ENCODE peak calls at places on chromosomes 1 and 21, in four cellular contexts. U is K562, M is HepG2, B is SK-N-SH. Q is an unnamed sample.
A peak's percentile ranks its signal among the peaks of the same experiment; 100 is the strongest.

GRCh38 chr1:204565617-204566582 is 49.7 kb downstream of the MDM4 start:
- DNase-seq in B (peak; percentile 89), U (peak; percentile 90), M (peak; percentile 63), Q (peak; percentile 25)

GRCh38 chr1:40064797-40065492 is 24.4 kb downstream of the CAP1 start:
- DNase-seq in M (no peak), U (no peak), B (no peak), Q (no peak)

GRCh38 chr1:46485564-46486431 is 3.8 kb upstream of the DMBX1 start:
- DNase-seq in U (no peak), M (no peak), B (peak; percentile 58), Q (no peak)

GRCh38 chr1:66998972-66999371 is 55.0 kb downstream of the SLC35D1 start:
- DNase-seq in B (no peak), U (no peak), M (no peak), Q (no peak)

GRCh38 chr1:65041014-65041413 is 74.7 kb upstream of the JAK1 start:
- DNase-seq in B (no peak), U (no peak), M (no peak), Q (no peak)

GRCh38 chr1:67674260-67675011 is 10.6 kb upstream of the GADD45A start:
- DNase-seq in U (no peak), M (no peak), B (peak; percentile 75), Q (no peak)

GRCh38 chr1:204983121-204983520 is 59.9 kb upstream of the CNTN2 start:
- DNase-seq in B (no peak), U (no peak), M (no peak), Q (no peak)

GRCh38 chr1:7961199-7962010 is at the start of gene PARK7:
- DNase-seq in M (peak; percentile 96), B (peak; percentile 99), U (peak; percentile 99), Q (peak; percentile 100)

GRCh38 chr1:178451529-178451928 is 45.2 kb downstream of the CLEC20A start:
- DNase-seq in M (no peak), B (no peak), U (no peak), Q (no peak)

GRCh38 chr1:46721806-46722205 is 2.9 kb upstream of the EFCAB14 start:
- DNase-seq in U (peak; percentile 27), B (no peak), M (no peak), Q (no peak)

GRCh38 chr1:109282497-109282951 is 421 bp downstream of the PSRC1 start:
- DNase-seq in B (no peak), U (no peak), M (no peak), Q (no peak)

GRCh38 chr1:156706647-156707008 is 1.2 kb upstream of the CRABP2 start:
- DNase-seq in B (no peak), U (no peak), M (no peak), Q (no peak)

GRCh38 chr21:41878831-41879189 is 334 bp downstream of the PRDM15 start:
- DNase-seq in U (peak; percentile 92), M (peak; percentile 45), B (peak; percentile 93), Q (peak; percentile 79)

GRCh38 chr1:29749021-29749420 is 512.7 kb downstream of the PTPRU start:
- DNase-seq in B (no peak), M (no peak), U (no peak), Q (no peak)

GRCh38 chr1:31013187-31013864 is 52.2 kb downstream of the PUM1 start:
- DNase-seq in B (no peak), M (peak; percentile 12), U (no peak), Q (no peak)

GRCh38 chr1:58802640-58803476 is 19.0 kb upstream of the JUN start:
- DNase-seq in U (no peak), B (no peak), M (no peak), Q (no peak)
- TF ChIP-seq GABPA in U (no peak), B (no peak), M (no peak), Q (no peak)

GRCh38 chr21:38321568-38321967 is 64.8 kb downstream of the KCNJ15 start:
- DNase-seq in U (no peak), M (no peak), B (no peak), Q (no peak)

GRCh38 chr21:38319781-38320180 is 63.0 kb downstream of the KCNJ15 start:
- DNase-seq in B (no peak), U (no peak), M (no peak), Q (no peak)

GRCh38 chr21:38323721-38324591 is 67.2 kb downstream of the KCNJ15 start:
- DNase-seq in U (no peak), B (no peak), M (no peak), Q (no peak)

GRCh38 chr21:38325216-38325615 is 68.4 kb downstream of the KCNJ15 start:
- DNase-seq in M (no peak), B (no peak), U (no peak), Q (no peak)

DNA sequence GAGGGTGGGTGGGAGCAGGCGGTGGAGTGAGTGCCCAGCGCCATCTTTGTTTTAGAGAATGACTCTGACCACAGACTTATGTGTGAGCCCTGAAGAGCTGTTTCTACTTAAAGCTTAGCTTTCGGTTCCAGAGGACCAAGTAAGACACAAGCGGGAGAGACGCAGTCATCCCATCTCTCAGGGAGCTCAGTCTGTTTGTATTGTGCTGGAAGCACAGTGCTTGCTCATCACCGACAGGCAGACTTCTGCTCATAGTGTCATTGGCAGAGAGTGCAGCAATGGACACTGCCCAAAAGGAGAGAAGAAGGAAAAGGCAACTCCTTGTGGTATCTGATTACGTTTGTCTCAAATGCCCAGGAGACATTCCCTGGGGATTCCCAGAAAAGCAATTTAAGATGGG is 65.8 kb downstream of the KCNJ15 start:
- DNase-seq in U (no peak), M (no peak), B (no peak), Q (no peak)
- H3K27ac ChIP-seq in U (no peak overlapping the region), M (no peak overlapping the region), B (no peak overlapping the region), Q (no peak overlapping the region)

DNA sequence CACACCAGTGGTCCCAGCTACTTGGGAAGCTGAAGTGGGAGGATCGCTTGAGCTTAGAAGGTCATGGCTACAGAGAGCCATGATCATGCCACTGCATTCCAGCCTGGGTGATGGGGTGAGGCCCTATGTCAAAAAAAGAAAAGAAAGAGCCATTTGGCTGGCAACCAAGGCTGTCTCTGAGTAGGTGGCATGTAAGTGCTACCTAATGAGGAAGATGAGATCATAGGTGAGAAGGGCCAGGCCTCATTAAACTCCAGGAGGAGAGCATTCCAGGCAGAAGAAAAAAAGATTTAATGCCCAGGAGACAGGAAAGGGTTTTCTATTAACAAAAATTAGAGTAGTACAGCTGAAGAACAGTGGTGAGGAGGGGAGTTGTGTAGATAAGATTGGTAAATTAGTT is 103.4 kb upstream of the ZNF678 start:
- DNase-seq in U (no peak), B (no peak), M (no peak), Q (no peak)
- TF ChIP-seq GABPA in U (no peak), B (no peak), M (no peak), Q (no peak)

DNA sequence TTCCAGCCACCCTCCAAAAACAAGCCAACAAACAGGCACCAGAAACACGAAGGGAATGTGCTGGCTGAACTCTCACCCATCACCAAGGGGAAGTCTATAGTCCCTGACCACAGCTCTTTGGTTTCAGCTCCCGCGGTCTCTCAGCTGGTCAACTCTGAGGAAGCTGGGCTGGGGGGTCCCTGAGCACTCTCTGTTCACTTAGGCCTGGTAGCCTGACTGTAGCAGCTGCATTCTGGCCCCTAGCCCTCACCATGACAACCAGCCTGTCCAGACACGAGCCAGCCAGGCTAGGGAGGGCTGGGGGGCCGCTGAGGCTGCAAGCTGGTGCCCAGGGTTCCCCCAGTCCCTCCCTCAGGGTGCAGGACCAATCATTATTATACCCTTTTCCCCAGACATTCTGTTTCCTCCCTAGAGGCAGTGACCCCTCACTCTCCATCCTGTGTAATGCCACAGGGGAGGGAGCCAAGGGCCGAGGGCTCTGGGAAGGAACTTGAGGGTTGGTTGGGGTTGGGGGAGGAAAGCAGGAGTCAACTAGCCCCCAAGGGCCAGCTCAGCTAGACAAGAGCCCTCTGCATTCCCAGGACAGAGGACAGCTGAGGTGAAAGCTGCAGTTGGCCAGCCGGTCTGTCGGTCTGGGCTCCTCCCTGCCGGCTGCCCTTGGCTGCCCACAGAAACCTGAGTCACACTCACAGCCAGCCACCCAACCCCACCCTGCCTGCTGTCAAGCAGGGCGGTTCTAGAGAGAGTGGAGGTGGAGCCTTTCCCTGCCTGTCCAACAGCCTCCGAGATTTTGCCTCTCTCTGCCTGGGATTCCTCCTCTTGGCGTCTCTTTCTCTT is 1.2 kb upstream of the TRAPPC3 start:
- DNase-seq in U (peak; percentile 91), B (peak; percentile 84), M (peak; percentile 86), Q (peak; percentile 70)
- H3K27ac ChIP-seq in U (peak overlapping the region; percentile 81), B (peak overlapping the region; percentile 98), M (peak overlapping the region; percentile 31), Q (peak overlapping the region; percentile 70)

GRCh38 chr1:52641307-52641706 is 8.3 kb downstream of the SHISAL2A start:
- DNase-seq in U (no peak), M (no peak), B (no peak), Q (no peak)
- TF ChIP-seq GABPA in U (no peak), M (no peak), B (no peak), Q (no peak)

GRCh38 chr1:150010388-150011115 is at the start of gene OTUD7B:
- DNase-seq in M (peak; percentile 66), U (peak; percentile 89), B (peak; percentile 94), Q (peak; percentile 70)
- H3K27ac ChIP-seq in M (peak within 1 kb of the TSS; percentile 87), U (peak within 1 kb of the TSS; percentile 90), B (peak within 1 kb of the TSS; percentile 98), Q (peak within 1 kb of the TSS; percentile 71)

GRCh38 chr1:114126696-114127095 is 27.0 kb downstream of the SYT6 start:
- DNase-seq in B (no peak), U (no peak), M (no peak), Q (peak; percentile 49)

GRCh38 chr1:114128293-114128692 is 25.4 kb downstream of the SYT6 start:
- DNase-seq in M (no peak), B (no peak), U (no peak), Q (no peak)

GRCh38 chr1:114124644-114125043 is 29.0 kb downstream of the SYT6 start:
- DNase-seq in U (no peak), M (no peak), B (no peak), Q (no peak)

GRCh38 chr1:114118351-114118990 is 35.2 kb downstream of the SYT6 start:
- DNase-seq in B (peak; percentile 25), U (no peak), M (no peak), Q (no peak)

GRCh38 chr1:114122891-114123621 is 30.6 kb downstream of the SYT6 start:
- DNase-seq in M (no peak), B (peak; percentile 34), U (no peak), Q (no peak)
- TF ChIP-seq GABPA in M (no peak), B (no peak), U (no peak), Q (no peak)

GRCh38 chr1:158060001-158060400 is 66.6 kb downstream of the KIRREL1 start:
- DNase-seq in B (no peak), M (no peak), U (no peak), Q (no peak)
- H3K27ac ChIP-seq in B (no peak overlapping the region), M (no peak overlapping the region), U (no peak overlapping the region), Q (no peak overlapping the region)

GRCh38 chr21:46157396-46157986 is 2.1 kb upstream of the FTCD start:
- DNase-seq in U (no peak), M (no peak), B (no peak), Q (no peak)

GRCh38 chr21:46159390-46159789 is 4.0 kb upstream of the FTCD start:
- DNase-seq in M (no peak), B (no peak), U (no peak), Q (no peak)

GRCh38 chr21:46159841-46160562 is 4.6 kb upstream of the FTCD start:
- DNase-seq in B (no peak), M (no peak), U (no peak), Q (no peak)

GRCh38 chr21:46157987-46158451 is 2.6 kb upstream of the FTCD start:
- DNase-seq in U (no peak), B (no peak), M (no peak), Q (no peak)

GRCh38 chr21:46158666-46159300 is 3.4 kb upstream of the FTCD start:
- DNase-seq in B (no peak), M (no peak), U (no peak), Q (no peak)
- TF ChIP-seq GABPA in B (no peak), M (no peak), U (no peak), Q (no peak)